ENCODE peak calls at places on chromosomes 2 and 18, in nine cellular contexts. E is HCT116, L is astrocyte, C is fibroblast of lung, K is H1, I is OCI-LY7, N is K562, F is GM23338, D is mammary epithelial cell. O is an unnamed sample.
A peak's percentile ranks its signal among the peaks of the same experiment; 100 is the strongest.

GRCh38 chr18:24019641-24020331 is 5.2 kb downstream of the TTC39C start:
- DNase-seq in F (no peak), N (no peak), D (no peak), K (no peak), I (peak; percentile 91), E (no peak), L (peak; percentile 66), C (peak; percentile 73), O (no peak)

GRCh38 chr18:53551868-53552426 is 672.5 kb downstream of the MBD2 start:
- DNase-seq in F (no peak), C (no peak), K (no peak), D (no peak), L (no peak), E (no peak), I (no peak), N (no peak), O (no peak)

GRCh38 chr2:45748239-45748638 is 96.8 kb downstream of the PRKCE start:
- DNase-seq in I (no peak), C (peak; percentile 11), N (no peak), L (peak; percentile 13), F (no peak), K (no peak), D (no peak), E (no peak), O (no peak)

GRCh38 chr2:55875434-55876135 is 48.0 kb downstream of the EFEMP1 start:
- DNase-seq in L (peak; percentile 92), D (no peak), I (no peak), C (peak; percentile 92), F (no peak), N (no peak), K (no peak), E (no peak), O (no peak)

GRCh38 chr2:195388024-195388423 is 269.0 kb upstream of the SLC39A10 start:
- DNase-seq in D (no peak), E (no peak), L (no peak), K (no peak), I (no peak), C (no peak), F (no peak), N (no peak), O (no peak)

GRCh38 chr2:119691189-119691588 is 12.2 kb downstream of the TMEM177 start:
- DNase-seq in D (no peak), E (no peak), L (no peak), N (no peak), C (no peak), F (no peak), I (no peak), K (no peak), O (no peak)

GRCh38 chr2:185787530-185788145 is 49.0 kb downstream of the FSIP2 start:
- DNase-seq in K (no peak), I (no peak), L (peak; percentile 62), C (peak; percentile 72), D (peak; percentile 49), N (no peak), E (no peak), F (no peak), O (no peak)

GRCh38 chr2:42754021-42754775 is 9.7 kb downstream of the OXER1 start:
- DNase-seq in K (no peak), F (no peak), I (no peak), C (peak; percentile 38), L (peak; percentile 26), N (peak; percentile 5), E (no peak), D (no peak), O (no peak)

GRCh38 chr2:15967415-15968279 is 27.3 kb downstream of the MYCN start:
- DNase-seq in F (no peak), L (no peak), I (no peak), C (no peak), D (no peak), K (no peak), E (no peak), N (no peak), O (no peak)

GRCh38 chr2:239154971-239155805 is 245.6 kb downstream of the HDAC4 start:
- DNase-seq in C (no peak), I (no peak), K (no peak), E (no peak), F (no peak), N (no peak), D (no peak), L (no peak), O (no peak)

GRCh38 chr2:194087569-194087968 is 1569.5 kb upstream of the SLC39A10 start:
- DNase-seq in N (no peak), E (no peak), I (no peak), F (no peak), L (no peak), C (peak; percentile 1), D (no peak), K (no peak), O (no peak)

GRCh38 chr18:50131591-50131990 is 63.4 kb downstream of the MYO5B start:
- DNase-seq in C (peak; percentile 51), E (no peak), F (no peak), D (peak; percentile 67), N (no peak), K (no peak), I (no peak), L (peak; percentile 44), O (peak; percentile 83)
- H3K79me2 ChIP-seq in C (no peaks in the 10 kb centered on the region), E (no peaks in the 10 kb centered on the region), F (no peaks in the 10 kb centered on the region), D (no peaks in the 10 kb centered on the region), N (no peaks in the 10 kb centered on the region), K (no peaks in the 10 kb centered on the region), I (no peaks in the 10 kb centered on the region), L (no peaks in the 10 kb centered on the region), O (peaks cover 21% of the 10 kb centered on the region)

GRCh38 chr2:173299764-173300163 is 54.9 kb upstream of the CDCA7 start:
- DNase-seq in C (no peak), I (no peak), K (no peak), F (peak; percentile 34), D (no peak), E (no peak), L (no peak), N (no peak), O (no peak)
- H4K20me1 ChIP-seq in C (no peaks in the 10 kb centered on the region), I (no peaks in the 10 kb centered on the region), K (no peaks in the 10 kb centered on the region), F (no peaks in the 10 kb centered on the region), D (no peaks in the 10 kb centered on the region), E (no peaks in the 10 kb centered on the region), L (no peaks in the 10 kb centered on the region), N (no peaks in the 10 kb centered on the region), O (no peaks in the 10 kb centered on the region)

GRCh38 chr2:46926863-46927262 is 11.3 kb upstream of the MCFD2 start:
- DNase-seq in E (no peak), C (no peak), N (no peak), K (no peak), F (no peak), I (no peak), D (no peak), L (no peak), O (no peak)
- H3K79me2 ChIP-seq in E (no peaks in the 10 kb centered on the region), C (no peaks in the 10 kb centered on the region), N (no peaks in the 10 kb centered on the region), K (no peaks in the 10 kb centered on the region), F (no peaks in the 10 kb centered on the region), I (peaks cover 13% of the 10 kb centered on the region), D (peaks cover 2% of the 10 kb centered on the region), L (no peaks in the 10 kb centered on the region), O (peaks cover 16% of the 10 kb centered on the region)

GRCh38 chr2:127358044-127358443 is 29.7 kb downstream of the MAP3K2 start:
- DNase-seq in E (no peak), C (peak; percentile 25), N (no peak), D (peak; percentile 5), L (peak; percentile 17), K (no peak), F (no peak), I (no peak), O (no peak)

GRCh38 chr2:127356531-127356930 is 31.2 kb downstream of the MAP3K2 start:
- DNase-seq in E (no peak), C (no peak), F (no peak), N (no peak), D (no peak), L (no peak), K (no peak), I (no peak), O (no peak)

GRCh38 chr2:127359520-127359919 is 28.3 kb downstream of the MAP3K2 start:
- DNase-seq in I (no peak), K (no peak), D (no peak), F (peak; percentile 45), N (no peak), L (no peak), C (no peak), E (no peak), O (no peak)

GRCh38 chr2:127360242-127360641 is 27.5 kb downstream of the MAP3K2 start:
- DNase-seq in L (no peak), N (no peak), E (no peak), F (no peak), D (no peak), I (no peak), K (no peak), C (no peak), O (no peak)

GRCh38 chr2:127358971-127359370 is 28.8 kb downstream of the MAP3K2 start:
- DNase-seq in I (no peak), C (no peak), E (no peak), K (no peak), L (no peak), N (no peak), D (no peak), F (no peak), O (no peak)
- H4K20me1 ChIP-seq in I (peaks cover 3% of the 10 kb centered on the region), C (peaks cover 4% of the 10 kb centered on the region), E (peaks cover 12% of the 10 kb centered on the region), K (peaks cover 1% of the 10 kb centered on the region), L (peaks cover 73% of the 10 kb centered on the region), N (no peaks in the 10 kb centered on the region), D (no peaks in the 10 kb centered on the region), F (peaks cover 3% of the 10 kb centered on the region), O (peaks cover 55% of the 10 kb centered on the region)

GRCh38 chr2:233352141-233352842 is 2.0 kb upstream of the DGKD start:
- DNase-seq in K (no peak), L (no peak), E (no peak), I (no peak), C (no peak), N (no peak), D (no peak), F (no peak), O (no peak)
- H3K79me2 ChIP-seq in K (peaks cover 14% of the 10 kb centered on the region), L (peaks cover 25% of the 10 kb centered on the region), E (peaks cover 25% of the 10 kb centered on the region), I (peaks cover 25% of the 10 kb centered on the region), C (no peaks in the 10 kb centered on the region), N (peaks cover 15% of the 10 kb centered on the region), D (peaks cover 20% of the 10 kb centered on the region), F (peaks cover 17% of the 10 kb centered on the region), O (peaks cover 25% of the 10 kb centered on the region)

GRCh38 chr2:120942658-120943057 is 207.0 kb downstream of the GLI2 start:
- DNase-seq in N (no peak), I (no peak), K (no peak), L (no peak), D (no peak), C (no peak), E (no peak), F (no peak), O (no peak)
- H4K20me1 ChIP-seq in N (no peaks in the 10 kb centered on the region), I (no peaks in the 10 kb centered on the region), K (peaks cover 29% of the 10 kb centered on the region), L (peaks cover 8% of the 10 kb centered on the region), D (no peaks in the 10 kb centered on the region), C (no peaks in the 10 kb centered on the region), E (no peaks in the 10 kb centered on the region), F (peaks cover 5% of the 10 kb centered on the region), O (no peaks in the 10 kb centered on the region)

DNA sequence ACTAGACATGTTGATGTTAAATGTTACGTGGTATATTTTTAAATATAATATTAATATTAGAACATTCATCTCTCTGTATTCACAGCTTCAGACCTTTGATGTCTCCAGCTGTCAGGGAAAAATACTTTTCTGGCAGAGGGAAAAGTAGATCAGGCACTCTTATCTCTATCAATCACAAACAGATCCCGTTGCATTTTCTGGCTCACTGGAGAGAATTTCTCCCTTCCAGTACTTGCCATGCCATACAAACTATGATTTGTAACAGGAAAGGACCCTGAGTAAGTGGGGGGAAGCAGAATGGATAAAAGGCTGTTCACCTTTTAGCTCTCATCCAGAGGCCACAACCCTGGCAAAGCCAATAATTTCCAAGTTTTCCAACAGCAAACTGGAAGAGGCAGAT is 158.0 kb downstream of the TCF4 start:
- DNase-seq in I (no peak), D (no peak), C (peak; percentile 50), F (no peak), K (no peak), E (no peak), L (no peak), N (no peak), O (no peak)
- H3K79me2 ChIP-seq in I (peaks cover 32% of the 10 kb centered on the region), D (no peaks in the 10 kb centered on the region), C (no peaks in the 10 kb centered on the region), F (peaks cover 89% of the 10 kb centered on the region), K (peaks cover 87% of the 10 kb centered on the region), E (no peaks in the 10 kb centered on the region), L (peaks cover 43% of the 10 kb centered on the region), N (no peaks in the 10 kb centered on the region), O (no peaks in the 10 kb centered on the region)